ENCODE peak calls at places on chromosomes 5 and 9, in four cellular contexts. T is adrenal gland, Y is tibial nerve, G is AG04450. O is an unnamed sample.

GRCh38 chr5:164959761-164960160 is 1454.3 kb downstream of the MAT2B start:
- DNase-seq in G (no peak), Y (no peak), T (no peak), O (no peak)

GRCh38 chr9:135343733-135344522 is 135.7 kb upstream of the PPP1R26 start:
- DNase-seq in T (peak; percentile 48), G (no peak), Y (peak; percentile 29), O (no peak)

GRCh38 chr9:91790912-91791311 is 159.1 kb downstream of the ROR2 start:
- DNase-seq in G (no peak), T (no peak), Y (no peak), O (no peak)

GRCh38 chr9:84271004-84271886 is 69.3 kb downstream of the SLC28A3 start:
- DNase-seq in T (peak; percentile 42), Y (peak; percentile 26), G (peak; percentile 26), O (no peak)

GRCh38 chr5:126561908-126562307 is 33.1 kb downstream of the ALDH7A1 start:
- DNase-seq in T (no peak), G (no peak), Y (no peak), O (no peak)

GRCh38 chr9:21558079-21558478 is 76.0 kb upstream of the IFNE start:
- DNase-seq in Y (no peak), T (no peak), G (no peak), O (no peak)

GRCh38 chr5:176781638-176782570 is 28.5 kb upstream of the UNC5A start:
- DNase-seq in T (no peak), G (no peak), Y (no peak), O (peak; percentile 27)

GRCh38 chr9:121598167-121599000 is 53.0 kb upstream of the DAB2IP start:
- DNase-seq in T (peak; percentile 70), Y (peak; percentile 19), G (peak; percentile 72), O (peak; percentile 91)

GRCh38 chr5:67672633-67673032 is 476.0 kb upstream of the CD180 start:
- DNase-seq in G (no peak), Y (no peak), T (no peak), O (no peak)

GRCh38 chr5:179265529-179266290 is 79.6 kb downstream of the ADAMTS2 start:
- DNase-seq in T (peak; percentile 75), Y (peak; percentile 92), G (peak; percentile 96), O (peak; percentile 80)

GRCh38 chr9:9752722-9753121 is 860.1 kb downstream of the PTPRD start:
- DNase-seq in Y (peak; percentile 15), G (no peak), T (no peak), O (no peak)

GRCh38 chr5:163724305-163724704 is 218.9 kb downstream of the MAT2B start:
- DNase-seq in G (no peak), T (no peak), Y (no peak), O (no peak)

GRCh38 chr9:97293207-97293721 is 14.2 kb upstream of the CCDC180 start:
- DNase-seq in G (no peak), T (peak; percentile 89), Y (peak; percentile 19), O (no peak)

GRCh38 chr5:145979270-145980223 is 43.2 kb downstream of the SH3RF2 start:
- DNase-seq in T (no peak), Y (no peak), G (no peak), O (no peak)

GRCh38 chr5:55071413-55071812 is 31.0 kb upstream of the GZMA start:
- DNase-seq in G (no peak), T (no peak), Y (no peak), O (no peak)

GRCh38 chr5:100623719-100624118 is 88.5 kb downstream of the FAM174A start:
- DNase-seq in T (no peak), G (no peak), Y (no peak), O (no peak)

GRCh38 chr5:72314571-72315172 is 5.4 kb downstream of the MRPS27 start:
- DNase-seq in Y (no peak), T (peak; percentile 53), G (peak; percentile 47), O (no peak)

GRCh38 chr9:109012876-109013677 is at the start of gene CTNNAL1:
- DNase-seq in T (peak; percentile 94), Y (peak; percentile 93), G (peak; percentile 54), O (peak; percentile 91)

GRCh38 chr5:14900661-14901461 is 29.3 kb upstream of the ANKH start:
- DNase-seq in G (peak; percentile 79), Y (no peak), T (peak; percentile 58), O (no peak)

GRCh38 chr9:26234865-26235264 is 556.6 kb upstream of the TUSC1 start:
- DNase-seq in G (no peak), T (no peak), Y (no peak), O (no peak)

GRCh38 chr5:40665902-40666301 is 13.8 kb upstream of the PTGER4 start:
- DNase-seq in T (no peak), G (no peak), Y (no peak), O (no peak)

GRCh38 chr5:82375488-82376294 is 97.5 kb upstream of the RPS23 start:
- DNase-seq in T (no peak), G (no peak), Y (no peak), O (no peak)

GRCh38 chr9:2726620-2727335 is 9.5 kb downstream of the KCNV2 start:
- DNase-seq in Y (no peak), G (no peak), T (no peak), O (no peak)

GRCh38 chr9:133256686-133257091 is 18.3 kb downstream of the ABO start:
- DNase-seq in T (no peak), Y (no peak), G (no peak), O (no peak)

GRCh38 chr5:137055271-137055872 is 443.8 kb downstream of the SPOCK1 start:
- DNase-seq in Y (no peak), G (no peak), T (no peak), O (no peak)

GRCh38 chr5:137054335-137054734 is 444.8 kb downstream of the SPOCK1 start:
- DNase-seq in T (no peak), Y (no peak), G (no peak), O (no peak)

GRCh38 chr5:137056676-137057075 is 442.4 kb downstream of the SPOCK1 start:
- DNase-seq in T (no peak), G (no peak), Y (no peak), O (no peak)

GRCh38 chr5:137054792-137055191 is 444.3 kb downstream of the SPOCK1 start:
- DNase-seq in G (no peak), T (no peak), Y (no peak), O (no peak)

DNA sequence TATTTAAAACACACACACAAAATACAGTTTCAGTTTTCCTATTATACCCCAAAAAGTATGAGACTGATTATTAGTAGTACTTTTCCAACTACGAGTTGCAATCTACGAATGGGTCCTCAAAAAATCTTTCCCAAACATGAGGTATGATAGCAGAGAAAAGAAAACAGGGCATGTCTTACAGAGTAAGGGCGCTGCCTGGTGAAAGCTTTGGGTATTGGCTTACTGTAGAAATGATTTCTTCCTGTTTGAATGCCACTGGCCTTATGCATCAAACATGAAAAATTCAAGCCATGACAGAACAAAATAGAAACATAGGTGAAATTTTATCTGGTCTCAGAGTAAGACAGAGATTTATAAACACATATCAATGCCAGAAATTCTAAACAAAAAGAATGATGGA is 448.0 kb downstream of the SPOCK1 start:
- DNase-seq in T (no peak), Y (no peak), G (no peak), O (no peak)
- TF ChIP-seq CTCF in T (peak; percentile 29), Y (no peak), G (peak; percentile 41), O (no peak)

GRCh38 chr9:128098936-128099931 is 28.3 kb downstream of the PTGES2 start:
- DNase-seq in T (no peak), G (no peak), Y (no peak), O (no peak)
- H3K4me3 ChIP-seq in T (peak overlapping the region; percentile 21), G (peak overlapping the region; percentile 70), Y (peak overlapping the region; percentile 52), O (peak overlapping the region; percentile 47)

GRCh38 chr5:26518065-26518464 is 520.3 kb downstream of the CDH9 start:
- DNase-seq in Y (no peak), T (no peak), G (no peak), O (no peak)
- H3K9me3 ChIP-seq in Y (no peaks in the 10 kb centered on the region), T (no peaks in the 10 kb centered on the region), G (no peaks in the 10 kb centered on the region), O (no peaks in the 10 kb centered on the region)

DNA sequence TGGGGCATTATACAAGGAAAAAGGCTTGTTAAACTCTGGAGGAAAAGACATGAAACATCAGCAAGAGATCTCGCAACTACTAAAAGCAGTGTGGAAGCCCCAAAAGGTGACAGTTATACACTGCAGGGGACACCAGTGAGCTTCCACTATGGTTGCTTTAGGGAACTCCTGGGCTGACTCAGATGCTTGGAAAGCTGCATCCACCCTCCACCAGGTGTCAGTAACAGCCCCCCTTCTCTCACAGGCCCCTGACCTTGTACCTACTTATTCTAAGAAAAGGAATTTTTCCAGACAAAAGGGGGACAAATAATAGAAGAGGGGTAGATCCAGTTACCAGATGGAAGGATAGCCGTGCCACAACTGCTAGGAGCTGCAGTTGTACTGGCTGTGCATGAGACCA is 154.4 kb upstream of the COX7C start:
- DNase-seq in G (no peak), Y (no peak), T (no peak), O (no peak)
- TF ChIP-seq CTCF in G (no peak), Y (no peak), T (no peak), O (no peak)

GRCh38 chr9:34627716-34628655 is 880 bp downstream of the ARID3C start:
- DNase-seq in T (no peak), G (no peak), Y (no peak), O (no peak)
- H3K4me3 ChIP-seq in T (no peak overlapping the region), G (peak overlapping the region; percentile 44), Y (peak overlapping the region; percentile 53), O (peak overlapping the region; percentile 72)

DNA sequence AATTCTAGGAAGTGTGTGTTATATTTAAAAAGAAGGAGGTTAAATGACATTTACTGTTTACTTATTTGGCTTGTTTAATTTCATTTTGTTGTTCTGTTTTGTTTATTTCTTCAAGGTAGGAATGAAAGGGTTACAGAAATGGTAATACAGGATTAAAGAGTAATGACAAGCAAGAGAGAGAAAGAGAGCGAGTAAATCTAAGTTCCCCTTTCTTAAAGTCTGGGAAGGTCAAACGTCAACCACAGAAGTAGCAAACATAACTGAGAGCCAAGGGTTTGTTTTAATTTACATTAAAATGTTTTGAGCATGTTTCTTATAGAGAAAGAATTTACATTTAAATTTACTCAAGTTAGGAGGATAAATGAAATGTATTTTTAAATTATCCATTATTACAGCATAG is 18.7 kb downstream of the HCN1 start:
- DNase-seq in Y (no peak), T (no peak), G (no peak), O (no peak)
- H3K9me3 ChIP-seq in Y (no peaks in the 10 kb centered on the region), T (no peaks in the 10 kb centered on the region), G (no peaks in the 10 kb centered on the region), O (no peaks in the 10 kb centered on the region)

GRCh38 chr5:141756196-141756595 is 74.2 kb upstream of the ARAP3 start:
- DNase-seq in G (no peak), Y (no peak), T (no peak), O (no peak)

GRCh38 chr5:141760193-141760592 is 78.2 kb upstream of the ARAP3 start:
- DNase-seq in Y (no peak), G (no peak), T (no peak), O (no peak)

GRCh38 chr5:141758316-141758965 is 76.4 kb upstream of the ARAP3 start:
- DNase-seq in Y (no peak), G (no peak), T (no peak), O (no peak)

GRCh38 chr5:141753971-141754713 is 72.1 kb upstream of the ARAP3 start:
- DNase-seq in G (no peak), T (peak; percentile 21), Y (no peak), O (no peak)

DNA sequence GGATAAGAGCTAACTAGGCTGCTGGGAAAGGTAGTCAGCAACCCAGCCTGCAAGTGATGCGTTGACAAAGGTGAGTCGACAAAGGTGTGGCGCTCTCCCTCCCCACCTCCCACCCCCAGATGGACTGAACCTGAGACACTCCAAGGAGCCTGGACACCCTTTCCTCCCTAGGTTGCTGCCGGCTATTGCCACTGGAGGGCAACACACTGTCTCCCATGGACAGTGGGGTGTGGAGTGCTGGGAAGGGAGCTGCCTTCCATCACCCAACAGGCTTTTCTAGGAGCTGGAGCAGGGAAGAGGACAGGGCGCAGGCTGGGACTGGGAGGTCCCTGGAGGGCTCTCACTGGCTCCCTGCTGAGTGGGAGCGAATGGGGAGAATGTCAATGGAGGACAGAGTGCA is 75.4 kb upstream of the ARAP3 start:
- DNase-seq in G (no peak), Y (no peak), T (no peak), O (no peak)
- TF ChIP-seq CTCF in G (peak; percentile 68), Y (no peak), T (peak; percentile 29), O (no peak)